ENCODE peak calls at places on chromosome 10, in seven cellular contexts. One of them, this sample, is unnamed.

GRCh38 chr10:43002596-43002995 is 74.3 kb upstream of the RET start:
- DNase-seq in H1: peak
- DNase-seq in neuronal stem cell: no peak
- DNase-seq in H9: peak
- DNase-seq in IMR-90: no peak
- DNase-seq in mesenchymal stem cell: no peak
- DNase-seq in mesendoderm: no peak
- DNase-seq in this sample: no peak

GRCh38 chr10:100353770-100354485 is 6.9 kb downstream of the SCD start:
- DNase-seq in mesendoderm: no peak
- DNase-seq in mesenchymal stem cell: no peak
- DNase-seq in neuronal stem cell: no peak
- DNase-seq in H1: no peak
- DNase-seq in IMR-90: no peak
- DNase-seq in H9: no peak
- DNase-seq in this sample: no peak

GRCh38 chr10:30368065-30368718 is 19.1 kb upstream of the MTPAP start:
- DNase-seq in IMR-90: no peak
- DNase-seq in neuronal stem cell: no peak
- DNase-seq in H9: peak
- DNase-seq in mesenchymal stem cell: no peak
- DNase-seq in mesendoderm: no peak
- DNase-seq in H1: peak
- DNase-seq in this sample: no peak

GRCh38 chr10:36185096-36185495 is 543.0 kb upstream of the FZD8 start:
- DNase-seq in mesenchymal stem cell: no peak
- DNase-seq in H1: no peak
- DNase-seq in IMR-90: no peak
- DNase-seq in H9: no peak
- DNase-seq in neuronal stem cell: no peak
- DNase-seq in mesendoderm: no peak
- DNase-seq in this sample: no peak

GRCh38 chr10:93757766-93758509 is at the start of gene LGI1:
- DNase-seq in neuronal stem cell: no peak
- DNase-seq in IMR-90: peak
- DNase-seq in H1: no peak
- DNase-seq in mesenchymal stem cell: peak
- DNase-seq in mesendoderm: peak
- DNase-seq in H9: no peak
- DNase-seq in this sample: no peak

GRCh38 chr10:63286340-63286739 is 153.2 kb downstream of the NRBF2 start:
- DNase-seq in H9: no peak
- DNase-seq in mesendoderm: no peak
- DNase-seq in mesenchymal stem cell: no peak
- DNase-seq in neuronal stem cell: no peak
- DNase-seq in H1: no peak
- DNase-seq in IMR-90: peak
- DNase-seq in this sample: no peak

GRCh38 chr10:82591421-82591820 is 716.4 kb downstream of the NRG3 start:
- DNase-seq in IMR-90: no peak
- DNase-seq in mesendoderm: no peak
- DNase-seq in H9: no peak
- DNase-seq in H1: no peak
- DNase-seq in neuronal stem cell: no peak
- DNase-seq in mesenchymal stem cell: no peak
- DNase-seq in this sample: no peak

GRCh38 chr10:43060291-43060690 is 16.6 kb upstream of the RET start:
- DNase-seq in IMR-90: no peak
- DNase-seq in H9: no peak
- DNase-seq in mesendoderm: no peak
- DNase-seq in H1: no peak
- DNase-seq in neuronal stem cell: no peak
- DNase-seq in mesenchymal stem cell: no peak
- DNase-seq in this sample: no peak

GRCh38 chr10:28571265-28571664 is 38.3 kb downstream of the WAC start:
- DNase-seq in mesendoderm: no peak
- DNase-seq in H1: no peak
- DNase-seq in IMR-90: no peak
- DNase-seq in mesenchymal stem cell: no peak
- DNase-seq in neuronal stem cell: no peak
- DNase-seq in H9: no peak
- DNase-seq in this sample: no peak

GRCh38 chr10:118900617-118901016 is 128.9 kb upstream of the NANOS1 start:
- DNase-seq in H1: peak
- DNase-seq in H9: no peak
- DNase-seq in neuronal stem cell: no peak
- DNase-seq in IMR-90: no peak
- DNase-seq in mesendoderm: peak
- DNase-seq in mesenchymal stem cell: no peak
- DNase-seq in this sample: no peak

GRCh38 chr10:103265712-103266329 is 11.1 kb upstream of the INA start:
- DNase-seq in H1: peak
- DNase-seq in H9: peak
- DNase-seq in IMR-90: peak
- DNase-seq in neuronal stem cell: peak
- DNase-seq in mesendoderm: peak
- DNase-seq in mesenchymal stem cell: peak
- DNase-seq in this sample: peak

GRCh38 chr10:4344544-4344994 is 481.4 kb upstream of the AKR1E2 start:
- DNase-seq in H1: no peak
- DNase-seq in mesenchymal stem cell: peak
- DNase-seq in neuronal stem cell: no peak
- DNase-seq in IMR-90: peak
- DNase-seq in H9: no peak
- DNase-seq in mesendoderm: peak
- DNase-seq in this sample: peak

GRCh38 chr10:10777279-10777678 is 240.4 kb upstream of the CELF2 start:
- DNase-seq in H1: no peak
- DNase-seq in IMR-90: no peak
- DNase-seq in H9: no peak
- DNase-seq in mesendoderm: no peak
- DNase-seq in neuronal stem cell: no peak
- DNase-seq in mesenchymal stem cell: no peak
- DNase-seq in this sample: no peak
- H2BK120ac ChIP-seq in H1: no peak
- H2BK120ac ChIP-seq in IMR-90: no peak
- H2BK120ac ChIP-seq in H9: no peak
- H2BK120ac ChIP-seq in mesendoderm: no peak
- H2BK120ac ChIP-seq in neuronal stem cell: no peak
- H2BK120ac ChIP-seq in mesenchymal stem cell: no peak
- H2BK120ac ChIP-seq in this sample: no peak

GRCh38 chr10:77416327-77417135 is 221.1 kb downstream of the KCNMA1 start:
- DNase-seq in mesenchymal stem cell: peak
- DNase-seq in IMR-90: peak
- DNase-seq in H9: no peak
- DNase-seq in H1: no peak
- DNase-seq in neuronal stem cell: no peak
- DNase-seq in mesendoderm: peak
- DNase-seq in this sample: peak
- H2BK120ac ChIP-seq in mesenchymal stem cell: peak
- H2BK120ac ChIP-seq in IMR-90: peak
- H2BK120ac ChIP-seq in H9: no peak
- H2BK120ac ChIP-seq in H1: no peak
- H2BK120ac ChIP-seq in neuronal stem cell: no peak
- H2BK120ac ChIP-seq in mesendoderm: no peak
- H2BK120ac ChIP-seq in this sample: no peak

DNA sequence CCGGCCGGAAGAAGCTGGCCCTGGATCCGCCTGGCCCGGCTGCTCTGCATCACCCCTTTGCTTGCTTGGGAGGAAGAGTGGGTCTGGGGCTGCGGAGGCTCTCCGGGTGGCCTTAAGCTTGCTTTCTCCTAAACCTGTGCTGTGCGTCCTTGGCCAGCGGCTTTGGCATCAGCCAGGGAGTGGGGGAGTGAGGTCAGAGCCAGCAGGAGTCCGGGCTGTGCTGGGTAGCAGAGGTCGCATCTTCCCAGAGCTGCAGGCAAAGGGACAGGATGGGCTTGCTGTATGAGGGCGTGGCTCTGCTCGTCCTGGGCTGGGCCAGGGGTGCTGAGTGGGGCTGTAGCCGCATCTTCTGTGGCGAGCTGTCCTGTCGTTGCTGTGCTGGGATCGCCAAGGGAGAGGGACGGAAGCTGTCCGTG is 21.1 kb downstream of the BNIP3 start:
- DNase-seq in H1: no peak
- DNase-seq in H9: no peak
- DNase-seq in mesendoderm: no peak
- DNase-seq in neuronal stem cell: no peak
- DNase-seq in mesenchymal stem cell: no peak
- DNase-seq in IMR-90: no peak
- DNase-seq in this sample: no peak
- H2BK120ac ChIP-seq in H1: no peak
- H2BK120ac ChIP-seq in H9: no peak
- H2BK120ac ChIP-seq in mesendoderm: no peak
- H2BK120ac ChIP-seq in neuronal stem cell: no peak
- H2BK120ac ChIP-seq in mesenchymal stem cell: no peak
- H2BK120ac ChIP-seq in IMR-90: no peak
- H2BK120ac ChIP-seq in this sample: no peak

DNA sequence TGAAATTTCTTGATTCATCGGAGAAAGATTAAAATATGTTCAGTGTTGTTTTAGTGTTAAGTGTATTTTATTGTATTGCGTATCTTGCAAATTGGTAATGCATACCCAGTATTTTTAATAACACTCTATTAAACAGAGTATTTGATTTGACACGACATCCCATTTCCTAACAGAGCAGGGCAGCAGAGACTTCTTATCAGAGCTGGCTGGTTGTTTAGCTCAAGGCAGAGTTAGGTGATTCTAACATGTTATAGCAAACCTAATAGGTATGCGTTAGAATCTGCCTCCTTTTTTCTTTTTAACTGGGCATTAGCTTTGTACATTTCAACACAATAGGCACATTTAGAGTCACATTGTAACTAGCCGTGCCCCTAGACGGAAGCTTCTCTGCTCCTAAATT is 57.1 kb upstream of the CELF2 start:
- DNase-seq in mesendoderm: no peak
- DNase-seq in H1: no peak
- DNase-seq in IMR-90: no peak
- DNase-seq in H9: no peak
- DNase-seq in mesenchymal stem cell: no peak
- DNase-seq in neuronal stem cell: no peak
- DNase-seq in this sample: no peak
- H2BK120ac ChIP-seq in mesendoderm: no peak
- H2BK120ac ChIP-seq in H1: no peak
- H2BK120ac ChIP-seq in IMR-90: no peak
- H2BK120ac ChIP-seq in H9: no peak
- H2BK120ac ChIP-seq in mesenchymal stem cell: no peak
- H2BK120ac ChIP-seq in neuronal stem cell: no peak
- H2BK120ac ChIP-seq in this sample: no peak

GRCh38 chr10:31520982-31521381 is 202.0 kb downstream of the ZEB1 start:
- DNase-seq in H1: no peak
- DNase-seq in neuronal stem cell: no peak
- DNase-seq in mesendoderm: no peak
- DNase-seq in mesenchymal stem cell: no peak
- DNase-seq in IMR-90: no peak
- DNase-seq in H9: no peak
- DNase-seq in this sample: no peak
- H2BK120ac ChIP-seq in H1: no peak
- H2BK120ac ChIP-seq in neuronal stem cell: no peak
- H2BK120ac ChIP-seq in mesendoderm: no peak
- H2BK120ac ChIP-seq in mesenchymal stem cell: no peak
- H2BK120ac ChIP-seq in IMR-90: no peak
- H2BK120ac ChIP-seq in H9: no peak
- H2BK120ac ChIP-seq in this sample: no peak

GRCh38 chr10:131574707-131575430 is 263.3 kb upstream of the TCERG1L start:
- DNase-seq in H1: no peak
- DNase-seq in neuronal stem cell: no peak
- DNase-seq in mesendoderm: no peak
- DNase-seq in H9: no peak
- DNase-seq in mesenchymal stem cell: no peak
- DNase-seq in IMR-90: no peak
- DNase-seq in this sample: no peak
- H2BK120ac ChIP-seq in H1: no peak
- H2BK120ac ChIP-seq in neuronal stem cell: peak
- H2BK120ac ChIP-seq in mesendoderm: no peak
- H2BK120ac ChIP-seq in H9: no peak
- H2BK120ac ChIP-seq in mesenchymal stem cell: no peak
- H2BK120ac ChIP-seq in IMR-90: no peak
- H2BK120ac ChIP-seq in this sample: no peak

DNA sequence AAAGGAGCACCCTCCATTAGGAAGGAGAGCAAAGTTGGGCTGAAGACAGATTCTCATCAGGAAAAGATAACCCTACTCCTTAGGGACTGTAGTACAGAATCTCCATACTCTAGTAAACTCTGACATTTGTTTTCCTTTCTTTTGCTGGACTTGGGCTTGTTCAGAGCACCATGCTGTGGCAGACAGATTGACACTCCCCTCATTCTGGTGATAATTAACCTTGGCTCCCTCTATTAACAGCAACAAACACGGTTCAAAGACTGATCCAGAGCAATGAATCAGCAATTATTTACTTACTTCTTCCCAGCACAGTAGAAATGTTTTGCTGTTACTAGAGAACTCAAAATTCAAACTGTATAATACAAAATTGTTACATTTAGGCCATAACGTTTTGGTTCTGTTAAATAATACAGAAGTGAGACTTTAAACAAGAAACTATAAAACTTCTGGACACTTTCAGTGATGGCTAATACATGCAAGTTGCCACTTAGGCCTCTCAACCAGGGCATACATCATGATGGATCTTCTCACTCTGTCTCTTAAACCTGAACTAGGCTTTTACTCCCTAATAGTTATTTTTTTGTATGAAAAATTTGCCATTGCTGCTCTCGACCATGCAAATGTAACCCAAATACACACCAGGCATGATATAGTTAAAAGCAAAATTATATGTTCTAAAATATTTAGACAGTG is 639.0 kb downstream of the IPMK start:
- DNase-seq in mesenchymal stem cell: no peak
- DNase-seq in IMR-90: no peak
- DNase-seq in H9: no peak
- DNase-seq in H1: no peak
- DNase-seq in mesendoderm: peak
- DNase-seq in neuronal stem cell: no peak
- DNase-seq in this sample: no peak
- H2BK120ac ChIP-seq in mesenchymal stem cell: no peak
- H2BK120ac ChIP-seq in IMR-90: no peak
- H2BK120ac ChIP-seq in H9: no peak
- H2BK120ac ChIP-seq in H1: no peak
- H2BK120ac ChIP-seq in mesendoderm: peak
- H2BK120ac ChIP-seq in neuronal stem cell: no peak
- H2BK120ac ChIP-seq in this sample: peak

This sample was measured in trophoblast cell.